ENCODE peak calls at places on chromosome 2, in five cellular contexts. U is kidney; I is T-helper 17 cell; Q is activated CD8-positive, alpha-beta memory T cell treated with anti-CD3 and anti-CD28 coated beads, Interleukin-2, amount 50 U/mL, for 4 hours; V is iPS-NIHi11. T is an unnamed sample.
A peak's percentile ranks its signal among the peaks of the same experiment; 100 is the strongest.

GRCh38 chr2:236659758-236660150 is 90.1 kb downstream of the ACKR3 start:
- DNase-seq in U (no peak), I (no peak), Q (no peak), V (no peak), T (no peak)

GRCh38 chr2:157413342-157414035 is 30.4 kb downstream of the CYTIP start:
- DNase-seq in U (no peak), I (peak; percentile 26), Q (peak; percentile 44), V (no peak), T (peak; percentile 49)

GRCh38 chr2:145108959-145109710 is 589.2 kb upstream of the ZEB2 start:
- DNase-seq in U (no peak), I (no peak), Q (no peak), V (no peak), T (no peak)

GRCh38 chr2:27051902-27052645 is 606 bp downstream of the AGBL5 start:
- DNase-seq in U (peak; percentile 92), I (peak; percentile 27), Q (peak; percentile 59), V (peak; percentile 56), T (no peak)

GRCh38 chr2:241540766-241541561 is 17.6 kb upstream of the BOK start:
- DNase-seq in U (peak; percentile 85), I (peak; percentile 49), Q (peak; percentile 56), V (peak; percentile 99), T (peak; percentile 27)

GRCh38 chr2:204571911-204572310 is 26.6 kb downstream of the PARD3B start:
- DNase-seq in U (no peak), I (no peak), Q (no peak), V (no peak), T (no peak)

GRCh38 chr2:241136661-241137260 is 12.5 kb downstream of the PASK start:
- DNase-seq in U (peak; percentile 45), I (no peak), Q (no peak), V (no peak), T (no peak)

GRCh38 chr2:36912692-36913091 is 53.6 kb downstream of the STRN start:
- DNase-seq in U (no peak), I (no peak), Q (no peak), V (no peak), T (no peak)

GRCh38 chr2:151845884-151846283 is 17.7 kb upstream of the ARL5A start:
- DNase-seq in U (no peak), I (no peak), Q (no peak), V (no peak), T (no peak)

GRCh38 chr2:154527962-154528361 is 170.5 kb upstream of the KCNJ3 start:
- DNase-seq in U (no peak), I (no peak), Q (no peak), V (no peak), T (no peak)

GRCh38 chr2:217614498-217614897 is 388.3 kb downstream of the TNS1 start:
- DNase-seq in U (no peak), I (no peak), Q (no peak), V (no peak), T (no peak)

GRCh38 chr2:215698566-215698965 is 262.7 kb upstream of the FN1 start:
- DNase-seq in U (no peak), I (no peak), Q (no peak), V (no peak), T (no peak)

GRCh38 chr2:45483997-45484396 is 127.1 kb downstream of the SRBD1 start:
- DNase-seq in U (no peak), I (no peak), Q (no peak), V (no peak), T (no peak)

GRCh38 chr2:231821908-231822307 is 35.7 kb downstream of the COPS7B start:
- DNase-seq in U (no peak), I (no peak), Q (no peak), V (no peak), T (no peak)